ENCODE peak calls at places on chromosomes 3 and 15, in six cellular contexts. A, T, W, H, B and F are unnamed samples.

GRCh38 chr3:45010718-45011355 is 15.3 kb upstream of the CLEC3B start:
- DNase-seq in B (peak; percentile 58), W (no peak), A (no peak), H (no peak), T (no peak), F (no peak)

GRCh38 chr3:136994772-136995516 is 37.2 kb downstream of the IL20RB start:
- DNase-seq in B (peak; percentile 98), H (no peak), W (no peak), A (no peak), T (no peak), F (no peak)

GRCh38 chr3:31635586-31635985 is 102.9 kb downstream of the STT3B start:
- DNase-seq in T (no peak), B (no peak), W (no peak), H (no peak), A (no peak), F (no peak)

GRCh38 chr3:63863150-63864007 is at the start of the genes ATXN7 and THOC7:
- DNase-seq in H (peak; percentile 24), B (peak; percentile 50), T (peak; percentile 72), A (peak; percentile 77), W (no peak), F (peak; percentile 47)

GRCh38 chr3:193830791-193831191 is 237.8 kb downstream of the OPA1 start:
- DNase-seq in A (no peak), W (no peak), H (no peak), T (no peak), B (no peak), F (no peak)

GRCh38 chr15:78638658-78639314 is 2.2 kb downstream of the CHRNB4 start:
- DNase-seq in H (peak; percentile 62), A (peak; percentile 76), T (peak; percentile 73), B (peak; percentile 35), W (no peak), F (peak; percentile 70)

GRCh38 chr15:69780981-69781380 is 316.7 kb downstream of the TLE3 start:
- DNase-seq in T (peak; percentile 28), W (no peak), B (no peak), H (no peak), A (no peak), F (no peak)

GRCh38 chr15:100671858-100672543 is 69.6 kb downstream of the ASB7 start:
- DNase-seq in T (peak; percentile 51), B (peak; percentile 42), A (peak; percentile 28), W (no peak), H (peak; percentile 33), F (peak; percentile 69)

GRCh38 chr3:134847349-134847748 is 52.3 kb downstream of the EPHB1 start:
- DNase-seq in A (no peak), T (no peak), B (no peak), W (no peak), H (no peak), F (no peak)

GRCh38 chr3:128504957-128505730 is 12.1 kb upstream of the GATA2 start:
- DNase-seq in T (no peak), B (no peak), W (no peak), H (no peak), A (no peak), F (no peak)

GRCh38 chr15:52085289-52085688 is 27.3 kb downstream of the BCL2L10 start:
- DNase-seq in T (no peak), A (no peak), W (no peak), B (peak; percentile 27), H (no peak), F (no peak)

GRCh38 chr15:56886450-56886856 is 32.0 kb upstream of the TCF12 start:
- DNase-seq in W (no peak), B (no peak), A (no peak), H (peak; percentile 3), T (peak; percentile 24), F (no peak)

GRCh38 chr3:127722104-127722784 is 49.5 kb downstream of the ABTB1 start:
- DNase-seq in B (no peak), T (no peak), H (no peak), A (no peak), W (no peak), F (no peak)

GRCh38 chr3:46845397-46845859 is 17.8 kb downstream of the MYL3 start:
- DNase-seq in B (no peak), T (peak; percentile 11), W (no peak), H (no peak), A (peak; percentile 42), F (no peak)

GRCh38 chr15:71456812-71457211 is 341.5 kb downstream of the THSD4 start:
- DNase-seq in B (no peak), W (no peak), A (no peak), H (no peak), T (no peak), F (no peak)

GRCh38 chr15:89810837-89811236 is 3.8 kb downstream of the ANPEP start:
- DNase-seq in A (no peak), H (no peak), B (no peak), W (no peak), T (no peak), F (no peak)

GRCh38 chr15:89807689-89808088 is 7.0 kb downstream of the ANPEP start:
- DNase-seq in A (no peak), T (no peak), H (no peak), B (no peak), W (no peak), F (no peak)

GRCh38 chr15:89808160-89808870 is 6.3 kb downstream of the ANPEP start:
- DNase-seq in T (no peak), H (no peak), B (no peak), A (no peak), W (no peak), F (no peak)

GRCh38 chr15:89809787-89810148 is 4.9 kb downstream of the ANPEP start:
- DNase-seq in A (no peak), B (no peak), H (no peak), W (no peak), T (no peak), F (no peak)

GRCh38 chr15:89809093-89809786 is 5.4 kb downstream of the ANPEP start:
- DNase-seq in T (peak; percentile 11), W (no peak), A (no peak), B (peak; percentile 72), H (peak; percentile 88), F (no peak)
- TF ChIP-seq MYC in T (no peak), W (no peak), A (no peak), B (no peak), H (peak; percentile 58), F (no peak)

DNA sequence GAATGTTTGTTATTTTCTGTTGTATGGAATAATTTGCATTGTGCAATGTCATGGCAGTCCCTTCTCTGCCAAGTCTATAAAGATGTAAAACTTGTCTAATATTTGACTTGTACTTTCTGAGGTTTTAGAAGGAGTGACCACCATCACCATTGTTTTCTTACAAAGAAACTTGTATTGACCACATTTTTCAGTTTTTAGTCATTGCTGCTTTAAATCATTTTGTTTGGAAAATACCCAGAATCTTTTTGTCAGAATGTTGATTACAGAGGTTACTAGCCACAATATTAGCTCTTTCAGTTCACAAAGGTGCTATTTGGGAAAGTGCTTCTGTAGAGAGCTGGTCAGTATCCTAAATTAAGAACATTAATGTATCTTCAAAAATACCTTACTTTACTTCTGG is 532.4 kb upstream of the GBE1 start:
- DNase-seq in W (peak; percentile 57), H (no peak), B (no peak), A (no peak), T (no peak), F (no peak)
- TF ChIP-seq MYC in W (no peak), H (no peak), B (no peak), A (no peak), T (no peak), F (no peak)

GRCh38 chr3:183460059-183461052 is 31.9 kb upstream of the MCF2L2 start:
- DNase-seq in A (no peak), B (peak; percentile 46), H (no peak), T (peak; percentile 86), W (no peak), F (no peak)
- TF ChIP-seq MYC in A (no peak), B (no peak), H (no peak), T (no peak), W (no peak), F (no peak)

GRCh38 chr15:93035953-93036810 is 52.8 kb downstream of the RGMA start:
- DNase-seq in T (peak; percentile 82), B (peak; percentile 34), H (peak; percentile 28), A (peak; percentile 73), W (no peak), F (peak; percentile 87)
- TF ChIP-seq MYC in T (peak; percentile 89), B (no peak), H (no peak), A (peak; percentile 71), W (no peak), F (peak; percentile 38)